ENCODE peak calls at places on chromosomes 6 and 20, in four cellular contexts. One of them, this sample, is unnamed.

GRCh38 chr6:140744648-140745320 is 1370.3 kb upstream of the CITED2 start:
- DNase-seq in K562: no peak
- DNase-seq in HepG2: no peak
- DNase-seq in A549: no peak
- DNase-seq in this sample: no peak

GRCh38 chr20:16607364-16608264 is 34.4 kb upstream of the KIF16B start:
- DNase-seq in K562: no peak
- DNase-seq in HepG2: peak; percentile 37
- DNase-seq in A549: no peak
- DNase-seq in this sample: no peak

GRCh38 chr6:166360243-166361079 is 18.1 kb upstream of the SFT2D1 start:
- DNase-seq in K562: no peak
- DNase-seq in HepG2: no peak
- DNase-seq in A549: no peak
- DNase-seq in this sample: no peak

GRCh38 chr6:31378721-31379103 is 21.7 kb upstream of the HLA-B start:
- DNase-seq in K562: no peak
- DNase-seq in HepG2: no peak
- DNase-seq in A549: no peak
- DNase-seq in this sample: no peak

GRCh38 chr20:45229264-45230056 is 8.3 kb downstream of the SEMG2 start:
- DNase-seq in K562: peak; percentile 60
- DNase-seq in HepG2: peak; percentile 26
- DNase-seq in A549: peak; percentile 54
- DNase-seq in this sample: no peak

GRCh38 chr6:30357678-30358339 is 12.9 kb downstream of the RPP21 start:
- DNase-seq in K562: peak; percentile 69
- DNase-seq in HepG2: peak; percentile 60
- DNase-seq in A549: peak; percentile 65
- DNase-seq in this sample: peak; percentile 71

GRCh38 chr20:48728042-48728837 is 99.6 kb downstream of the PREX1 start:
- DNase-seq in K562: no peak
- DNase-seq in HepG2: no peak
- DNase-seq in A549: no peak
- DNase-seq in this sample: no peak

GRCh38 chr20:15455279-15455678 is 1117.9 kb upstream of the FLRT3 start:
- DNase-seq in K562: no peak
- DNase-seq in HepG2: no peak
- DNase-seq in A549: no peak
- DNase-seq in this sample: no peak

GRCh38 chr6:100463685-100464161 is 998 bp downstream of the SIM1 start:
- DNase-seq in K562: no peak
- DNase-seq in HepG2: no peak
- DNase-seq in A549: no peak
- DNase-seq in this sample: peak; percentile 21

GRCh38 chr20:5716953-5717352 is 33.2 kb upstream of the SHLD1 start:
- DNase-seq in K562: no peak
- DNase-seq in HepG2: no peak
- DNase-seq in A549: no peak
- DNase-seq in this sample: no peak

GRCh38 chr20:5720696-5721095 is 29.5 kb upstream of the SHLD1 start:
- DNase-seq in K562: no peak
- DNase-seq in HepG2: no peak
- DNase-seq in A549: no peak
- DNase-seq in this sample: no peak

GRCh38 chr20:5718896-5719595 is 31.2 kb upstream of the SHLD1 start:
- DNase-seq in K562: no peak
- DNase-seq in HepG2: no peak
- DNase-seq in A549: no peak
- DNase-seq in this sample: no peak

GRCh38 chr20:5722927-5723326 is 27.3 kb upstream of the SHLD1 start:
- DNase-seq in K562: no peak
- DNase-seq in HepG2: no peak
- DNase-seq in A549: no peak
- DNase-seq in this sample: no peak

DNA sequence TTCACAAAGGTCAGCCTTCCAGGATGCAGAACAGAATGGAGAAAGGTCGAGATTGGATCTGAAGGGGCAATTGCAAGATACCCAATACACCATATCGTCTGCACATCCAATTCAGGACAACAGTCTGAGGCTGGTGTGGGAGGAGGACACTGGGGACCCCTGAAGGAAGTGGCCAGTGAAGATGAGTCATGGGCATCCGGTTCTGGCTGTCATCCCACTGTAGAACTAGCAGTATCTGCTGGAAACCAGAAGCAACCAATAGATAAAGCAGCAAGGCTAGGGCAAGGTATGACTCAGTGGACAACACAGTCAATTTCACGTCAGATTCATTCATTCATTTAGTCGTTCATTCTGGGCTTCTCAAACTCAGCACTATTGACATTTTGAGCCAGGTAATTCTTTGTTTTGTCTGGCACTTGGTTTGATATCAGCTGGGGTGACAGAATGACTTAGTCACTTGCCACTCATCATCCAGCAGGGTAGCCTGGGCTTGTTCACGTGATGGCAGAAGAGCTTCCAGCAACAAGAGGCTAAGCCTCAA is 30.3 kb upstream of the SHLD1 start:
- DNase-seq in K562: peak; percentile 87
- DNase-seq in HepG2: peak; percentile 54
- DNase-seq in A549: peak; percentile 65
- DNase-seq in this sample: no peak
- TF ChIP-seq MYC in K562: no peak
- TF ChIP-seq MYC in HepG2: no peak
- TF ChIP-seq MYC in A549: peak; percentile 25
- TF ChIP-seq MYC in this sample: no peak

DNA sequence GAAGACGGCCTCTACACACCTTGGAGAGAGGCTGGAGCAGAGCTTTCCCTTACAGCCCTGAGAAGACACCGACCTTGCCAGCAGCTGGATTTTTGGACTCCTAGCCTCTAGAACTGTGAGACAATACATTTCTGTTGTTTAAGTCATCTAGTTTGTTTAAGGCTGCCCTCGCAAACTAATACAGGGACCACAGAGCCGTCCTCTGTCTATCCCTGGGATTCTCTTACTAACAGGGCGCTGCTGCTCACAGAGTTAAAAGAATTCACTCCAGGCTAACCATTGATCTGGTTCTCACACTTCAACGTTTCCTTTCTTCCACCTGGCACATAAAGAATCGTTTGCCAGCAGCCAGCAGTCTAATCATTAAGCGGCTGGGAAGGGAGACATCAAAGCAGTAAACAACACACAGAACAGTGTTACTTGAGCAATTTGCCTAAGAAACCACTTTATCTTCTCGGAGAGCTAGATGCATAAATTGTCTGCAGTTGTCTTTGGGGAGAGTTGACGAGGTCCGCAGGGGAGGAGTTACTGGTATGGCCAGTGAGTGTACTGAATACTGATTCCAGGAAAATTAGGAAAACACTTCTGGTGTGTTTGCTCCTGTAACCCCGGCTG is 103.5 kb upstream of the AKAP12 start:
- DNase-seq in K562: no peak
- DNase-seq in HepG2: peak; percentile 77
- DNase-seq in A549: no peak
- DNase-seq in this sample: no peak
- H3K4me2 ChIP-seq in K562: no peak overlapping the region
- H3K4me2 ChIP-seq in HepG2: peak overlapping the region; percentile 86
- H3K4me2 ChIP-seq in A549: no peak overlapping the region
- H3K4me2 ChIP-seq in this sample: no peak overlapping the region

DNA sequence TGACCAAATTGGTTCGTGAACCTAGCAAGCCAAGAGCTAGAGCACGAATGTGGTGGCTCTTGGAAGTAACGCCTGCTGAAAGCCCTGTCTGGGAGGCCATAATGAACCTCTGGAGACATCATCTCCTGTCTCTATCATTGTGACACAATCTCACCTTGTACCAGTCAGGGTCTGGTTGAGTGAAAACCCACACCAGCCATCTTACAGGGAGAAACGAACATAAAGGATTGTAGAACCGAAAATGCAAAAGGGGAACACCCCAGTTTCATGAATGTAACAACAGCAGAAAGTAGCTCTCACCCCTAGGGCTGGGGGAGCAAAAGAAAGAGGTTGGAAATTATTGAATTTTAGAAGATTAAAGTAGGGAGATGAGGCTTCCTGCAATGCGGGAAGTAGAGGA is 50.9 kb upstream of the TAB2 start:
- DNase-seq in K562: no peak
- DNase-seq in HepG2: no peak
- DNase-seq in A549: no peak
- DNase-seq in this sample: no peak
- TF ChIP-seq JUN in K562: no peak
- TF ChIP-seq JUN in HepG2: no peak
- TF ChIP-seq JUN in A549: no peak
- TF ChIP-seq JUN in this sample: no peak

DNA sequence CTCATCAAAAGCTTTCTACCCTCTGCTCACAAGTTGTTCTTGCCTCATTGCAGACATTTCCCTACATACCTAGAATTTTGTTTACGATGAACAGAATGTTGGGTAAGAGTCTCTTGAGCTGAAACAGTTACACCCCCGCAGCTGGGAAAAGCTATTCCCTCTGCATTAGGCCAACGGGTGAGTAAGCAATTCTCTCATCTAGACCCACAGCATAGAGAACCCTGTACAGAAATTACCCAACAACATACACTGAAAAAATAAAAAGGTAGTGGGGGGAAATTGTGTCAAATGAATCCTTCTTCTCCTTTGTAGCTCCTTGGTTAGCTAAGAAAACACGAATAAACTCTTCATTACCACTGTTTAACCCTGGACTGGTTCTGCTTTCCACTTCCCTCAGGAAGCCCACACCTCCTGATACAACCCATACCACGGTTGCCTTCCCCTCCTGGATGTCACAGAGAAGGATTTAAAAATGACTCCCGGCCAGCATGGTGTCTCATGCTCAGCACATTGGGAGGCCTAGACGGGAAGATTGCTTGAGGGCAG is 214.9 kb upstream of the SHLD1 start:
- DNase-seq in K562: peak; percentile 48
- DNase-seq in HepG2: peak; percentile 78
- DNase-seq in A549: peak; percentile 60
- DNase-seq in this sample: no peak
- TF ChIP-seq MYC in K562: no peak
- TF ChIP-seq MYC in HepG2: no peak
- TF ChIP-seq MYC in A549: no peak
- TF ChIP-seq MYC in this sample: no peak

GRCh38 chr6:53959717-53960116 is 151.5 kb upstream of the MLIP start:
- DNase-seq in K562: no peak
- DNase-seq in HepG2: no peak
- DNase-seq in A549: no peak
- DNase-seq in this sample: no peak

GRCh38 chr6:53956068-53956711 is 155.1 kb upstream of the MLIP start:
- DNase-seq in K562: peak; percentile 16
- DNase-seq in HepG2: peak; percentile 79
- DNase-seq in A549: peak; percentile 74
- DNase-seq in this sample: peak; percentile 83

GRCh38 chr6:53960311-53960710 is 150.9 kb upstream of the MLIP start:
- DNase-seq in K562: no peak
- DNase-seq in HepG2: no peak
- DNase-seq in A549: no peak
- DNase-seq in this sample: no peak

GRCh38 chr6:53961679-53962370 is 149.4 kb upstream of the MLIP start:
- DNase-seq in K562: no peak
- DNase-seq in HepG2: no peak
- DNase-seq in A549: peak; percentile 9
- DNase-seq in this sample: no peak

DNA sequence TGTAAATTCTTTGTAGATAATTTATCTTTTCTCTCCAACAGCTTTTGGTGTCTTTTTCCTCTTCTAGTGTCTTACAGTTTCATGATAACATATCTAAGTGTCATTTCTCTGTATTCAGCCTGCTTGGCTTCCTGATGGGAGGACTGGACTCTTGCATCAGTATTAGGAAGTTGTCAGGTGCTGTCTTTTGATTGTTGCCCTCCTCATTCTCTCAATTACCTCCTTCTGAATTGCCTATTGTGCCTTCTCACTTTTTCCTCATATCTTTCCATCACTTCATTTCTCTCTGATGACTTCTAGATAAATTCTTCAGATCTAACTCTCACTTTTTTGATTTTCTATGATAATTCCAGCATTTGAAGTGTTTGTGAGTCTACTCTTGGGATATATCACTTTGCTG is 154.4 kb upstream of the MLIP start:
- DNase-seq in K562: no peak
- DNase-seq in HepG2: no peak
- DNase-seq in A549: no peak
- DNase-seq in this sample: no peak
- H3K4me2 ChIP-seq in K562: no peak overlapping the region
- H3K4me2 ChIP-seq in HepG2: no peak overlapping the region
- H3K4me2 ChIP-seq in A549: no peak overlapping the region
- H3K4me2 ChIP-seq in this sample: no peak overlapping the region

GRCh38 chr6:99022039-99022609 is 74.4 kb upstream of the FBXL4 start:
- DNase-seq in K562: no peak
- DNase-seq in HepG2: no peak
- DNase-seq in A549: no peak
- DNase-seq in this sample: no peak
- TF ChIP-seq JUN in K562: no peak
- TF ChIP-seq JUN in HepG2: no peak
- TF ChIP-seq JUN in A549: no peak
- TF ChIP-seq JUN in this sample: no peak

GRCh38 chr6:105087571-105088211 is 92.1 kb downstream of the POPDC3 start:
- DNase-seq in K562: peak; percentile 46
- DNase-seq in HepG2: peak; percentile 46
- DNase-seq in A549: peak; percentile 57
- DNase-seq in this sample: peak; percentile 54
- TF ChIP-seq MYC in K562: no peak
- TF ChIP-seq MYC in HepG2: no peak
- TF ChIP-seq MYC in A549: no peak
- TF ChIP-seq MYC in this sample: no peak

GRCh38 chr6:85936916-85937315 is 294.2 kb upstream of the SYNCRIP start:
- DNase-seq in K562: no peak
- DNase-seq in HepG2: no peak
- DNase-seq in A549: no peak
- DNase-seq in this sample: no peak
- H3K4me2 ChIP-seq in K562: no peak overlapping the region
- H3K4me2 ChIP-seq in HepG2: no peak overlapping the region
- H3K4me2 ChIP-seq in A549: no peak overlapping the region
- H3K4me2 ChIP-seq in this sample: no peak overlapping the region